ENCODE peak calls at places on chromosomes 1 and 21, in seven cellular contexts. B is IMR-90, W is MCF 10A, Q is GM12865, C is cardiac muscle cell, G is ovary, K is WTC11. H is an unnamed sample.

GRCh38 chr21:17454315-17455027 is 58.4 kb upstream of the CXADR start:
- DNase-seq in B (peak; percentile 92), W (peak; percentile 85), Q (peak; percentile 68), C (peak; percentile 77), G (peak; percentile 52), K (peak; percentile 90), H (peak; percentile 42)

GRCh38 chr1:9328201-9328600 is 35.5 kb downstream of the SPSB1 start:
- DNase-seq in B (no peak), W (no peak), Q (no peak), C (no peak), G (no peak), K (no peak), H (no peak)

GRCh38 chr1:61158592-61158991 is 76.2 kb downstream of the NFIA start:
- DNase-seq in B (no peak), W (no peak), Q (no peak), C (no peak), G (no peak), K (no peak), H (no peak)

GRCh38 chr1:180194546-180195207 is 35.4 kb upstream of the LHX4 start:
- DNase-seq in B (no peak), W (no peak), Q (no peak), C (no peak), G (no peak), K (no peak), H (no peak)

GRCh38 chr1:233386336-233386735 is 58.8 kb downstream of the MAP3K21 start:
- DNase-seq in B (no peak), W (peak; percentile 91), Q (no peak), C (no peak), G (no peak), K (no peak), H (no peak)

GRCh38 chr1:7491089-7491817 is 279.8 kb upstream of the VAMP3 start:
- DNase-seq in B (peak; percentile 77), W (no peak), Q (no peak), C (peak; percentile 63), G (peak; percentile 71), K (no peak), H (no peak)

GRCh38 chr1:112722601-112723510 is 7.7 kb upstream of the PPM1J start:
- DNase-seq in B (peak; percentile 77), W (no peak), Q (no peak), C (peak; percentile 65), G (peak; percentile 44), K (peak; percentile 58), H (no peak)

GRCh38 chr1:247400685-247401084 is 15.3 kb upstream of the NLRP3 start:
- DNase-seq in B (no peak), W (no peak), Q (no peak), C (no peak), G (no peak), K (no peak), H (no peak)

GRCh38 chr21:45581322-45581712 is 39.1 kb upstream of the SLC19A1 start:
- DNase-seq in B (no peak), W (no peak), Q (no peak), C (no peak), G (no peak), K (peak; percentile 8), H (peak; percentile 24)

GRCh38 chr1:167763525-167764220 is 41.9 kb downstream of the MPZL1 start:
- DNase-seq in B (no peak), W (peak; percentile 45), Q (no peak), C (peak; percentile 75), G (no peak), K (no peak), H (no peak)

GRCh38 chr1:22831729-22832413 is 121.2 kb downstream of the EPHB2 start:
- DNase-seq in B (peak; percentile 93), W (peak; percentile 95), Q (no peak), C (peak; percentile 75), G (no peak), K (no peak), H (no peak)

GRCh38 chr1:180946537-180947507 is 34.1 kb downstream of the KIAA1614 start:
- DNase-seq in B (no peak), W (no peak), Q (no peak), C (no peak), G (no peak), K (peak; percentile 34), H (no peak)

GRCh38 chr1:227883073-227883520 is 64.6 kb downstream of the WNT9A start:
- DNase-seq in B (no peak), W (no peak), Q (no peak), C (no peak), G (no peak), K (no peak), H (no peak)

GRCh38 chr1:234478152-234478480 is 863 bp downstream of the TARBP1 start:
- DNase-seq in B (peak; percentile 28), W (peak; percentile 77), Q (peak; percentile 87), C (peak; percentile 52), G (no peak), K (no peak), H (peak; percentile 80)

GRCh38 chr1:209168204-209168603 is 415.3 kb upstream of the CAMK1G start:
- DNase-seq in B (no peak), W (peak; percentile 99), Q (no peak), C (peak; percentile 1), G (no peak), K (no peak), H (no peak)

GRCh38 chr1:112264553-112264952 is 131.5 kb upstream of the CTTNBP2NL start:
- DNase-seq in B (no peak), W (no peak), Q (no peak), C (peak; percentile 73), G (no peak), K (no peak), H (no peak)

GRCh38 chr1:165840419-165840818 is 13.0 kb downstream of the UCK2 start:
- DNase-seq in B (no peak), W (no peak), Q (no peak), C (no peak), G (no peak), K (no peak), H (no peak)

GRCh38 chr21:36743446-36743845 is 44.5 kb downstream of the SIM2 start:
- DNase-seq in B (no peak), W (no peak), Q (no peak), C (no peak), G (no peak), K (no peak), H (no peak)

GRCh38 chr1:56249244-56249643 is 330.1 kb downstream of the PLPP3 start:
- DNase-seq in B (no peak), W (no peak), Q (no peak), C (no peak), G (no peak), K (no peak), H (no peak)

GRCh38 chr1:205285391-205286101 is 36.0 kb downstream of the NUAK2 start:
- DNase-seq in B (no peak), W (no peak), Q (peak; percentile 91), C (peak; percentile 53), G (no peak), K (no peak), H (peak; percentile 64)

DNA sequence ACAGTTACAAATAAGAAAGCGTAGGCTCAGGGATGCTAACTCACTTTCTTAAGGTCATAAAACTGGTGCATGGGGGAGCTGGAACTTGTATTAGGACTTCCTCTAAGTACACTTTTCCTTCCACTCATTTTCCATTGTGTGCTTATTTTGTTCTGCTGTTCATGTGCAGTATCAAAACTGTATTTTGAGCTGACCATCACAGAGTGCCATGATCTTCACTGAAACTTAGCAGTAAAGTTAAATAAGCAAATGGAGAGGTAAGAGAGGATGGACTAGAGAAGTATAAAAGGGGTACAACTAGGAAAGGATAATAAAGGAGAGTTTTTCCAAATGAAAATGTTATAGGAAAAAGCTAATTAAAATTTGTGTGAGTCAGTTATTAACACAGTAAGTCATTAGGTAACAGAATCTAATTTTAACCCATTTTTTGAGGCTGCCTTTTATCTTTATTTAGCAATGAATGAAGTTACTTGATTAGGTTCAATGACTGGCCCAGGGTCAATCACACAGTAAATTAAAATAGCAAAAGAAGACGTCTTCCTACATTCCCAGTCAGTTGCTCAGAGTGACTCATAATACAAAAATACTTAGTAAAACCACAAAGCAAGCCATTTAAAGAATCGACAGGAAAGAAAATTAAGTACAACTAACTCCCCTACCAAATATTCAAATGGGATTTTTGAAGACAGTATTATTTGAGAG is 165.8 kb upstream of the C1orf105 start:
- DNase-seq in B (peak; percentile 92), W (peak; percentile 78), Q (no peak), C (peak; percentile 83), G (no peak), K (no peak), H (no peak)
- TF ChIP-seq CTCF in B (no peak), W (no peak), Q (no peak), C (no peak), G (no peak), K (no peak), H (no peak)

GRCh38 chr1:241916196-241916595 is 41.4 kb upstream of the BECN2 start:
- DNase-seq in B (no peak), W (no peak), Q (no peak), C (no peak), G (no peak), K (no peak), H (no peak)
- TF ChIP-seq CTCF in B (no peak), W (no peak), Q (no peak), C (no peak), G (no peak), K (no peak), H (no peak)

DNA sequence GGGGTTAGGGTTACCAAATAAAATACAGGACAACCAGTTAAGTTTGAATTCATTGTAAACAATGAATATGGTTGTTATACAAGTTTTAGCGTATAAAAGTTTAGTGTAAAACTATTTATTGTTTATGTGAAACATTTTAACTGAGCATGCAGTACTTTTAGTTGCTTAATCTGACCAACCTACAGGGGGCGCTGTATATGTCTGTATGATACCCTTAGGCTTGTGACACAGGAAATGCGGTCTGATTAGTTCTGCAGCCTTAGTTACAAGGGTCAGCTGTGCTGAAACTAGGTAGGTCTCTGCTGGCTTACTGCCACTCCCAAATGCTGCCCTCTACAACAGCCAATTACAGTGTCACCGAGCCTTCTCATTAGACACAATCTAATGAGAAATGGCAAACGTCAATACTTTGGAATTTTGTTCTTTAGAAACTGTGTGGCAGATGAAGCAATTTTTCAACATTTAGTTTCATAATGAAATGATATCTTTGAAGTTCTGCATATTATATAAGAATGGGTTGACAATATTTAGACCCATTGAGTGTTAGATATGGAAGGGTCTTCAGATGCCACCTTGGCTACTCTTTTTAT is 56.2 kb downstream of the NTNG1 start:
- DNase-seq in B (peak; percentile 3), W (peak; percentile 24), Q (peak; percentile 83), C (peak; percentile 5), G (no peak), K (peak; percentile 49), H (no peak)
- TF ChIP-seq CTCF in B (no peak), W (peak; percentile 42), Q (peak; percentile 59), C (peak; percentile 12), G (no peak), K (peak; percentile 79), H (no peak)

GRCh38 chr1:198837276-198838021 is 198.6 kb downstream of the PTPRC start:
- DNase-seq in B (no peak), W (peak; percentile 34), Q (peak; percentile 16), C (no peak), G (no peak), K (no peak), H (no peak)

GRCh38 chr1:198842686-198843085 is 203.8 kb downstream of the PTPRC start:
- DNase-seq in B (no peak), W (no peak), Q (no peak), C (no peak), G (no peak), K (no peak), H (no peak)

GRCh38 chr1:198833706-198834497 is 195.1 kb downstream of the PTPRC start:
- DNase-seq in B (no peak), W (no peak), Q (peak; percentile 33), C (no peak), G (no peak), K (no peak), H (no peak)

DNA sequence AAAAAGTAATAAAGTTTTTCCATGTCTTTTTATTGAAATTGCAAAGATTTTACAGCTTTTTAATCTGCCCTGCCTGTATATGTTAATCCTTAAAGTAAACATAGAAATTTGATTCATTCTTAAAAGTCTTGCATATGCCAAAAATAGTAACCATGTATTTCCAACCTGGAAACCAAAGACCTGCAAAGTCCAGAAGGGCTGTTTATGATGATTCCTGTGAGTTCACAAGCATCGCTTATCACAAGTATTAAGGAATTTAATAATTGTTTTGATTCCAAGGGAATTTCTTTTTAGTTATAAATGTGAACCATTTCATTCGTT is 199.1 kb downstream of the PTPRC start:
- DNase-seq in B (no peak), W (no peak), Q (no peak), C (no peak), G (no peak), K (no peak), H (no peak)
- TF ChIP-seq CTCF in B (no peak), W (no peak), Q (no peak), C (no peak), G (no peak), K (no peak), H (no peak)

H was measured in GM13976.